ENCODE peak calls at places on chromosomes 7 and 10, in six cellular contexts. One of them, this sample, is unnamed.

GRCh38 chr7:127589901-127590300 is 1.7 kb downstream of the ARF5 start:
- DNase-seq in Caco-2: no peak
- DNase-seq in ovary: no peak
- DNase-seq in AG09319: no peak
- DNase-seq in GM20000: no peak
- DNase-seq in nephron progenitor cell: no peak
- DNase-seq in this sample: no peak

GRCh38 chr10:48363617-48364355 is 57.3 kb downstream of the MAPK8 start:
- DNase-seq in Caco-2: peak
- DNase-seq in GM20000: peak
- DNase-seq in nephron progenitor cell: peak
- DNase-seq in AG09319: peak
- DNase-seq in ovary: peak
- DNase-seq in this sample: peak

GRCh38 chr7:88306590-88307048 is at the start of gene STEAP4:
- DNase-seq in nephron progenitor cell: peak
- DNase-seq in GM20000: no peak
- DNase-seq in AG09319: peak
- DNase-seq in ovary: peak
- DNase-seq in Caco-2: peak
- DNase-seq in this sample: no peak

GRCh38 chr7:22561356-22561755 is 61.4 kb upstream of the STEAP1B start:
- DNase-seq in nephron progenitor cell: peak
- DNase-seq in AG09319: peak
- DNase-seq in ovary: peak
- DNase-seq in Caco-2: peak
- DNase-seq in GM20000: no peak
- DNase-seq in this sample: no peak

GRCh38 chr7:134089446-134089845 is 37.7 kb upstream of the LRGUK start:
- DNase-seq in Caco-2: no peak
- DNase-seq in nephron progenitor cell: no peak
- DNase-seq in AG09319: no peak
- DNase-seq in GM20000: no peak
- DNase-seq in ovary: no peak
- DNase-seq in this sample: no peak

GRCh38 chr10:93211989-93212388 is 138.3 kb downstream of the CYP26A1 start:
- DNase-seq in Caco-2: no peak
- DNase-seq in nephron progenitor cell: no peak
- DNase-seq in GM20000: no peak
- DNase-seq in AG09319: no peak
- DNase-seq in ovary: no peak
- DNase-seq in this sample: no peak

GRCh38 chr10:94292448-94293118 is 70.2 kb downstream of the NOC3L start:
- DNase-seq in GM20000: no peak
- DNase-seq in Caco-2: no peak
- DNase-seq in nephron progenitor cell: no peak
- DNase-seq in ovary: peak
- DNase-seq in AG09319: no peak
- DNase-seq in this sample: no peak

GRCh38 chr7:138025215-138026186 is 23.6 kb upstream of the CREB3L2 start:
- DNase-seq in AG09319: no peak
- DNase-seq in Caco-2: peak
- DNase-seq in GM20000: no peak
- DNase-seq in nephron progenitor cell: no peak
- DNase-seq in ovary: no peak
- DNase-seq in this sample: no peak

GRCh38 chr10:98265403-98266378 is 2.3 kb downstream of the LOXL4 start:
- DNase-seq in Caco-2: no peak
- DNase-seq in ovary: no peak
- DNase-seq in AG09319: no peak
- DNase-seq in GM20000: no peak
- DNase-seq in nephron progenitor cell: no peak
- DNase-seq in this sample: no peak

GRCh38 chr7:87567052-87567451 is 33.6 kb downstream of the ABCB1 start:
- DNase-seq in GM20000: no peak
- DNase-seq in nephron progenitor cell: no peak
- DNase-seq in ovary: no peak
- DNase-seq in AG09319: no peak
- DNase-seq in Caco-2: no peak
- DNase-seq in this sample: no peak

GRCh38 chr10:58189269-58189668 is 78.4 kb downstream of the IPMK start:
- DNase-seq in Caco-2: no peak
- DNase-seq in ovary: no peak
- DNase-seq in nephron progenitor cell: peak
- DNase-seq in GM20000: no peak
- DNase-seq in AG09319: peak
- DNase-seq in this sample: no peak

GRCh38 chr10:25026463-25026862 is 10.1 kb downstream of the THNSL1 start:
- DNase-seq in Caco-2: no peak
- DNase-seq in nephron progenitor cell: no peak
- DNase-seq in AG09319: no peak
- DNase-seq in GM20000: no peak
- DNase-seq in ovary: no peak
- DNase-seq in this sample: no peak

GRCh38 chr7:66769833-66770512 is 29.4 kb downstream of the RABGEF1 start:
- DNase-seq in GM20000: no peak
- DNase-seq in AG09319: no peak
- DNase-seq in Caco-2: no peak
- DNase-seq in ovary: no peak
- DNase-seq in nephron progenitor cell: no peak
- DNase-seq in this sample: no peak

GRCh38 chr10:33211123-33211878 is 123.2 kb downstream of the NRP1 start:
- DNase-seq in Caco-2: no peak
- DNase-seq in nephron progenitor cell: no peak
- DNase-seq in AG09319: peak
- DNase-seq in ovary: peak
- DNase-seq in GM20000: no peak
- DNase-seq in this sample: no peak

GRCh38 chr10:46539596-46540411 is 16.7 kb downstream of the GPRIN2 start:
- DNase-seq in nephron progenitor cell: peak
- DNase-seq in AG09319: no peak
- DNase-seq in Caco-2: peak
- DNase-seq in GM20000: no peak
- DNase-seq in ovary: no peak
- DNase-seq in this sample: no peak

GRCh38 chr10:34397324-34397723 is 417.8 kb downstream of the PARD3 start:
- DNase-seq in ovary: no peak
- DNase-seq in AG09319: peak
- DNase-seq in nephron progenitor cell: no peak
- DNase-seq in GM20000: no peak
- DNase-seq in Caco-2: no peak
- DNase-seq in this sample: no peak

GRCh38 chr7:24949884-24950283 is 30.1 kb downstream of the OSBPL3 start:
- DNase-seq in nephron progenitor cell: no peak
- DNase-seq in ovary: no peak
- DNase-seq in AG09319: no peak
- DNase-seq in GM20000: no peak
- DNase-seq in Caco-2: no peak
- DNase-seq in this sample: no peak

GRCh38 chr7:143929224-143929920 is 5.7 kb upstream of the OR2F2 start:
- DNase-seq in Caco-2: no peak
- DNase-seq in ovary: no peak
- DNase-seq in GM20000: no peak
- DNase-seq in nephron progenitor cell: no peak
- DNase-seq in AG09319: no peak
- DNase-seq in this sample: no peak

GRCh38 chr10:62015994-62016393 is 114.5 kb downstream of the ARID5B start:
- DNase-seq in GM20000: no peak
- DNase-seq in ovary: no peak
- DNase-seq in AG09319: no peak
- DNase-seq in Caco-2: no peak
- DNase-seq in nephron progenitor cell: no peak
- DNase-seq in this sample: no peak

GRCh38 chr7:131238260-131238940 is 89.3 kb upstream of the MKLN1 start:
- DNase-seq in Caco-2: no peak
- DNase-seq in ovary: no peak
- DNase-seq in GM20000: no peak
- DNase-seq in nephron progenitor cell: no peak
- DNase-seq in AG09319: no peak
- DNase-seq in this sample: no peak

GRCh38 chr10:62268399-62269076 is at the start of gene RTKN2:
- DNase-seq in AG09319: no peak
- DNase-seq in ovary: peak
- DNase-seq in GM20000: peak
- DNase-seq in Caco-2: peak
- DNase-seq in nephron progenitor cell: peak
- DNase-seq in this sample: peak

GRCh38 chr10:43653746-43654145 is 5.1 kb upstream of the ZNF32 start:
- DNase-seq in nephron progenitor cell: no peak
- DNase-seq in Caco-2: no peak
- DNase-seq in GM20000: no peak
- DNase-seq in ovary: no peak
- DNase-seq in AG09319: no peak
- DNase-seq in this sample: no peak

GRCh38 chr10:132538790-132539421 is 1.3 kb downstream of the INPP5A start:
- DNase-seq in nephron progenitor cell: no peak
- DNase-seq in GM20000: no peak
- DNase-seq in Caco-2: no peak
- DNase-seq in ovary: peak
- DNase-seq in AG09319: no peak
- DNase-seq in this sample: no peak

GRCh38 chr10:91694170-91694794 is 61.4 kb upstream of the PPP1R3C start:
- DNase-seq in AG09319: no peak
- DNase-seq in ovary: no peak
- DNase-seq in nephron progenitor cell: peak
- DNase-seq in GM20000: peak
- DNase-seq in Caco-2: peak
- DNase-seq in this sample: peak

GRCh38 chr7:73520673-73521635 is 1.1 kb downstream of the BAZ1B start:
- DNase-seq in ovary: peak
- DNase-seq in Caco-2: no peak
- DNase-seq in AG09319: no peak
- DNase-seq in nephron progenitor cell: peak
- DNase-seq in GM20000: no peak
- DNase-seq in this sample: no peak

GRCh38 chr7:2520131-2520807 is 695 bp downstream of the LFNG start:
- DNase-seq in nephron progenitor cell: no peak
- DNase-seq in Caco-2: peak
- DNase-seq in GM20000: peak
- DNase-seq in ovary: no peak
- DNase-seq in AG09319: no peak
- DNase-seq in this sample: no peak

GRCh38 chr7:148914208-148914777 is 30.2 kb upstream of the EZH2 start:
- DNase-seq in AG09319: no peak
- DNase-seq in Caco-2: peak
- DNase-seq in ovary: no peak
- DNase-seq in nephron progenitor cell: no peak
- DNase-seq in GM20000: peak
- DNase-seq in this sample: peak

GRCh38 chr10:101749511-101750016 is 26.4 kb downstream of the FGF8 start:
- DNase-seq in Caco-2: no peak
- DNase-seq in nephron progenitor cell: no peak
- DNase-seq in ovary: no peak
- DNase-seq in AG09319: no peak
- DNase-seq in GM20000: no peak
- DNase-seq in this sample: no peak

GRCh38 chr7:143416565-143417149 is 8.0 kb upstream of the EPHA1 start:
- DNase-seq in ovary: no peak
- DNase-seq in AG09319: no peak
- DNase-seq in Caco-2: peak
- DNase-seq in nephron progenitor cell: peak
- DNase-seq in GM20000: peak
- DNase-seq in this sample: peak

GRCh38 chr7:92447239-92448184 is at the start of gene GATAD1:
- DNase-seq in ovary: peak
- DNase-seq in AG09319: peak
- DNase-seq in nephron progenitor cell: peak
- DNase-seq in Caco-2: peak
- DNase-seq in GM20000: peak
- DNase-seq in this sample: peak

GRCh38 chr7:92446869-92447238 is 428 bp upstream of the GATAD1 start:
- DNase-seq in GM20000: no peak
- DNase-seq in AG09319: no peak
- DNase-seq in ovary: peak
- DNase-seq in nephron progenitor cell: no peak
- DNase-seq in Caco-2: no peak
- DNase-seq in this sample: no peak

GRCh38 chr7:92451645-92452044 is 4.4 kb downstream of the GATAD1 start:
- DNase-seq in ovary: no peak
- DNase-seq in nephron progenitor cell: no peak
- DNase-seq in AG09319: no peak
- DNase-seq in GM20000: no peak
- DNase-seq in Caco-2: no peak
- DNase-seq in this sample: no peak

DNA sequence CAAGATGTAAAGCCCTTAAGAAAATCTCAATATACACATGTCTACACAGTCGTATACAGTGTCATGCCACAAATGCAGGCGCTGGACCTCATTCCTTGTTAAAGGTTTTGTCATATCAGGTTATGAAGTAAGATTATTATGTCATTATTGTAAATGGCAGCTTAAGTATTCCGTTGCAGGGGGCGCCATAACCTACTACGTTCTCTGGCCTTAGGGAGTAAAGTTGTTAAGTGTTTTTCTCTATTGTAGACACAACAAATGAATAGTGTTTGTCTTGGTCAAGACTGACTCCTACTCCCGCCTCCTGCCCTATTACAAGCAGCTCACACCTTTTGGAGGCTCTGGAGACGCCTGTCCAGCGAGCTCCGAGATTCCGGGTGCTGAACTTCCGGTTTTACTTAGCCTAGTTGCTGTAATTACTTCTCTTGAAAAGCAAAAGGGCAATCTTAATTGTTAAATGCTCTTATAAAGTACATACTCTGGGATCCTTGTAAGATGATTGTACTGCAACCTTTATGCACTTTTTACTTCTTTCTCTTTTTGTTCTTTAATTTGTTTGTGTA is 984 bp downstream of the GATAD1 start:
- DNase-seq in nephron progenitor cell: peak
- DNase-seq in Caco-2: peak
- DNase-seq in GM20000: peak
- DNase-seq in ovary: peak
- DNase-seq in AG09319: no peak
- DNase-seq in this sample: peak
- TF ChIP-seq CTCF in nephron progenitor cell: no peak
- TF ChIP-seq CTCF in Caco-2: no peak
- TF ChIP-seq CTCF in GM20000: no peak
- TF ChIP-seq CTCF in ovary: peak
- TF ChIP-seq CTCF in AG09319: peak
- TF ChIP-seq CTCF in this sample: peak

GRCh38 chr7:128919881-128920789 is 9.6 kb upstream of the KCP start:
- DNase-seq in AG09319: no peak
- DNase-seq in ovary: no peak
- DNase-seq in GM20000: no peak
- DNase-seq in Caco-2: no peak
- DNase-seq in nephron progenitor cell: no peak
- DNase-seq in this sample: peak
- TF ChIP-seq CTCF in AG09319: no peak
- TF ChIP-seq CTCF in ovary: no peak
- TF ChIP-seq CTCF in GM20000: no peak
- TF ChIP-seq CTCF in Caco-2: no peak
- TF ChIP-seq CTCF in nephron progenitor cell: no peak
- TF ChIP-seq CTCF in this sample: no peak

GRCh38 chr7:125899577-125899976 is 970.0 kb upstream of the POT1 start:
- DNase-seq in GM20000: no peak
- DNase-seq in Caco-2: no peak
- DNase-seq in AG09319: no peak
- DNase-seq in ovary: no peak
- DNase-seq in nephron progenitor cell: no peak
- DNase-seq in this sample: no peak
- TF ChIP-seq CTCF in GM20000: no peak
- TF ChIP-seq CTCF in Caco-2: no peak
- TF ChIP-seq CTCF in AG09319: no peak
- TF ChIP-seq CTCF in ovary: no peak
- TF ChIP-seq CTCF in nephron progenitor cell: no peak
- TF ChIP-seq CTCF in this sample: no peak

GRCh38 chr7:85185355-85186082 is 1.3 kb downstream of the SEMA3D start:
- DNase-seq in Caco-2: no peak
- DNase-seq in ovary: peak
- DNase-seq in nephron progenitor cell: peak
- DNase-seq in GM20000: peak
- DNase-seq in AG09319: no peak
- DNase-seq in this sample: peak
- TF ChIP-seq CTCF in Caco-2: no peak
- TF ChIP-seq CTCF in ovary: no peak
- TF ChIP-seq CTCF in nephron progenitor cell: no peak
- TF ChIP-seq CTCF in GM20000: no peak
- TF ChIP-seq CTCF in AG09319: peak
- TF ChIP-seq CTCF in this sample: no peak